ENCODE peak calls at places on chromosomes 5 and 9, in ten cellular contexts. C, T, J, M, O, I, Y, F, N and Z are unnamed samples.

GRCh38 chr9:125190371-125190801 is 783 bp upstream of the PPP6C start:
- DNase-seq in N (no peak), Y (no peak), M (no peak), C (peak), I (no peak), F (no peak), J (no peak), O (peak), T (no peak), Z (peak)

GRCh38 chr9:13806731-13807130 is 507.2 kb downstream of the NFIB start:
- DNase-seq in M (no peak), J (peak), F (no peak), Y (no peak), N (no peak), C (no peak), T (no peak), O (no peak), I (no peak), Z (no peak)

GRCh38 chr9:78857371-78858225 is 560.7 kb downstream of the PSAT1 start:
- DNase-seq in T (no peak), O (no peak), N (no peak), I (no peak), C (no peak), M (no peak), Y (no peak), F (no peak), J (no peak), Z (no peak)

GRCh38 chr5:178296066-178296465 is 63.5 kb upstream of the PHYKPL start:
- DNase-seq in I (peak), N (no peak), T (no peak), Y (no peak), C (no peak), F (no peak), J (no peak), M (no peak), O (no peak), Z (no peak)

GRCh38 chr9:126496781-126497667 is 116.7 kb upstream of the LMX1B start:
- DNase-seq in N (no peak), Y (no peak), T (no peak), M (no peak), O (no peak), J (no peak), C (no peak), F (no peak), I (no peak), Z (no peak)

GRCh38 chr5:31937226-31937625 is 236.9 kb downstream of the GOLPH3 start:
- DNase-seq in F (no peak), Y (no peak), I (no peak), M (no peak), N (no peak), O (no peak), J (no peak), T (no peak), C (no peak), Z (no peak)

GRCh38 chr5:95880081-95880926 is 57.8 kb upstream of the GLRX start:
- DNase-seq in I (no peak), N (no peak), T (peak), Y (no peak), M (no peak), J (no peak), C (no peak), F (no peak), O (no peak), Z (no peak)

GRCh38 chr9:100285080-100285479 is 67.7 kb downstream of the TEX10 start:
- DNase-seq in T (no peak), O (no peak), F (no peak), J (no peak), N (no peak), Y (no peak), M (no peak), I (no peak), C (no peak), Z (no peak)

GRCh38 chr5:176740131-176740701 is 70.1 kb upstream of the UNC5A start:
- DNase-seq in F (no peak), J (no peak), T (peak), C (no peak), Y (no peak), I (no peak), M (no peak), O (peak), N (no peak), Z (peak)

GRCh38 chr9:123556464-123557435 is 200.8 kb downstream of the CRB2 start:
- DNase-seq in O (no peak), C (no peak), Y (no peak), I (no peak), J (no peak), N (no peak), M (no peak), F (no peak), T (no peak), Z (no peak)

GRCh38 chr9:129337287-129338140 is 159.5 kb upstream of the IER5L start:
- DNase-seq in I (no peak), O (no peak), J (no peak), T (no peak), N (no peak), F (no peak), M (no peak), Y (no peak), C (no peak), Z (no peak)

GRCh38 chr9:132729235-132729890 is 59.1 kb downstream of the GTF3C4 start:
- DNase-seq in T (no peak), J (no peak), O (no peak), C (no peak), M (no peak), N (no peak), I (no peak), Y (no peak), F (no peak), Z (no peak)

GRCh38 chr5:40406426-40407211 is 273.1 kb upstream of the PTGER4 start:
- DNase-seq in C (no peak), Y (no peak), O (no peak), T (no peak), M (peak), J (no peak), I (no peak), N (no peak), F (no peak), Z (no peak)

GRCh38 chr9:20623021-20623747 is 885 bp upstream of the MLLT3 start:
- DNase-seq in O (no peak), F (no peak), Y (no peak), M (peak), N (peak), I (peak), T (peak), J (peak), C (peak), Z (peak)

GRCh38 chr9:114893622-114894021 is 36.8 kb downstream of the TNFSF8 start:
- DNase-seq in M (peak), Y (no peak), I (no peak), T (no peak), N (no peak), J (no peak), F (no peak), O (no peak), C (no peak), Z (no peak)

GRCh38 chr9:20513126-20513913 is 109.0 kb downstream of the MLLT3 start:
- DNase-seq in I (no peak), Y (no peak), F (no peak), N (no peak), T (peak), J (no peak), O (no peak), M (no peak), C (no peak), Z (no peak)

GRCh38 chr5:960551-960950 is 48.1 kb upstream of the NKD2 start:
- DNase-seq in T (no peak), N (no peak), O (no peak), M (no peak), C (no peak), J (no peak), Y (no peak), F (no peak), I (peak), Z (no peak)

GRCh38 chr9:127876026-127876763 is 1.3 kb downstream of the AK1 start:
- DNase-seq in O (no peak), T (peak), Y (no peak), C (no peak), F (no peak), I (no peak), N (no peak), J (no peak), M (no peak), Z (no peak)

GRCh38 chr5:34474573-34475021 is 181.5 kb upstream of the RAI14 start:
- DNase-seq in O (no peak), I (no peak), C (peak), J (peak), T (no peak), M (peak), Y (no peak), F (peak), N (no peak), Z (peak)

GRCh38 chr5:151158287-151158661 is 695 bp upstream of the ANXA6 start:
- DNase-seq in Y (no peak), C (peak), N (no peak), T (no peak), M (no peak), J (peak), F (no peak), O (peak), I (no peak), Z (peak)

GRCh38 chr5:56232538-56232937 is 592 bp downstream of the ANKRD55 start:
- DNase-seq in T (no peak), Y (no peak), N (no peak), F (no peak), I (no peak), M (no peak), O (no peak), C (no peak), J (no peak), Z (no peak)

GRCh38 chr5:8845316-8845715 is 700.6 kb downstream of the SEMA5A start:
- DNase-seq in T (no peak), J (no peak), O (no peak), Y (no peak), I (no peak), N (no peak), F (no peak), C (no peak), M (no peak), Z (no peak)

GRCh38 chr9:110996436-110997224 is 41.6 kb downstream of the LPAR1 start:
- DNase-seq in C (no peak), M (no peak), N (no peak), I (no peak), Y (no peak), F (no peak), J (peak), O (no peak), T (peak), Z (no peak)

GRCh38 chr5:169880012-169880673 is 100.2 kb downstream of the INSYN2B start:
- DNase-seq in I (no peak), N (no peak), J (no peak), Y (no peak), T (no peak), M (no peak), F (no peak), C (no peak), O (peak), Z (no peak)

GRCh38 chr5:143395638-143396352 is 7.7 kb downstream of the NR3C1 start:
- DNase-seq in M (no peak), F (no peak), J (no peak), I (no peak), N (no peak), Y (no peak), T (no peak), C (no peak), O (peak), Z (no peak)

GRCh38 chr9:125758986-125759811 is 12.0 kb downstream of the PBX3 start:
- DNase-seq in F (no peak), I (no peak), T (no peak), M (peak), O (no peak), C (no peak), N (peak), J (peak), Y (no peak), Z (no peak)

GRCh38 chr5:149412783-149413476 is 33.8 kb upstream of the IL17B start:
- DNase-seq in Y (no peak), I (no peak), C (no peak), T (peak), N (no peak), M (no peak), O (no peak), F (no peak), J (no peak), Z (no peak)

GRCh38 chr5:146662229-146662628 is 146.2 kb upstream of the GPR151 start:
- DNase-seq in C (no peak), F (no peak), O (peak), J (peak), Y (no peak), N (no peak), T (no peak), I (no peak), M (peak), Z (no peak)

GRCh38 chr5:78287833-78288232 is 6.7 kb downstream of the AP3B1 start:
- DNase-seq in N (no peak), Y (no peak), C (peak), F (peak), I (no peak), O (no peak), T (no peak), M (peak), J (peak), Z (no peak)

DNA sequence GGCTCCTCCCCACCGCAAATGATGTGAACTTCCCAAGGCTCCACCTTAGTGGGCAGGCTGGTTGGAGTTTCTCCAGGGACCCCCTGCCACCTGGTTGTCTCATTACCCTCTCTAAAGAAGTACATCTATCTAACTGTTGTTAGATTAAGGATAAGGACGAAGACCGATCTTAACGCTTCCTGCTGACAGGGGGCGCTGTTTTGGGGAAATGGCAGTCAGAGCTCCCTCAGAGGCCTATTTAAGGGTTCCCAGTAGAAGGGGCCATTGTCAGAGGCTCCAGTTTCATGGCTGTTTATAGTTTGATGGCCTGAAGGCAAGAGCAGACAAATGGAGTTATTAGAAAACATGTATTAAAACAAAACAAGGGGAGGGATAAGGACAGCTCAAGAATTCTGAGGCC is 100.1 kb downstream of the SPEF2 start:
- DNase-seq in C (no peak), F (no peak), M (no peak), N (no peak), O (no peak), T (no peak), I (no peak), Y (no peak), J (no peak), Z (no peak)
- TF ChIP-seq CTCF in C (no peak), F (no peak), M (no peak), N (no peak), O (peak), T (no peak), I (no peak), Y (no peak), J (no peak), Z (no peak)

DNA sequence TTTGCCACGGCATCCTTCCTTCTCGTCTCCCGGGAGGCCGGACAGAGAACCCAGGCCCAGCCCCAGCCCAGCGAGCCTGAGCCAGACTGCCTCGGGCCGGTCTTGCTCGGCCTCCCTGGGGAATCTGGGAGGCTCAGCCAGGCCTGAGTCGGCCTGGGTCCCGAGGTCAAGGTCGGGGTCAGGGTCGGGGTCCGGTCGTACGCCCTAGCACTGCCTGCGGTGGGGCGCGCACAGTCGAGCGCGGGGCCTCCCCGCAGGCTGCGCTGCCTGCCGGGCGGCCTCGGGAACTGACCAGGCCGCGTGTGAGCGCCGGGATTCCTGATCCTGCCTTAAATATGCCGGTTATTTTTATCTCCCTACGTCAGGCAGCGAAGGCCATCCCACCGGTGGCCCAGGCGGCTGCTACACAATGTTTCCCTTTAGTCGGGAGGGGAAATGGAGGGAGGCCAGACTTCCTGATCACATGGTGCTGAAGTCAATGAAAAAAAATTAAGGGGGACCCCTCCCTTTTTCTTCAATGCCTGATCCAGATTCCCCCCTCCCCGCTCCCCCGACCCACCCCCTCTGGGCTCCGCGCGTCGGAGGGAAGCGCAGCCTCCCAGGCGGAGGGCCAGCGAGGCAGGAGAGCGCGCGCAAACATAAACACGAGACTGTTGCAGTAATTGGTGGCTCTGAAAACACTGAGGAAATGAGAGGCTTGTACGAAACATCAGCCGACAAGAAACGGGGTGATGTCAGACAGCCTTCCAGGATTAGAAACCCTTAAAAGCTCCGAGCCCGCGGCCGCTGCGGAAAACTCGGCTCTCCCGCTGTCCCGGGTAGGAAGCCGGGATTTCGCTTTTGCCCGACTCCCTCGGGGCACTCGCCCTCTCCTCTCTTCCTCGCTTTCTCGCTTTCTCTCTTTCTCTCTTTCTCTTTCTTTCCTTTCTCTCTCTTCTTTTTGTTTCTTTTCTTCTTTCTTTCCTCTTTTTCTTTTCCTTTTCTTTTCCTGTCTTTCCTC is 148.2 kb upstream of the KLF4 start:
- DNase-seq in T (peak), M (peak), F (peak), I (peak), Y (peak), C (peak), J (peak), N (peak), O (peak), Z (peak)
- TF ChIP-seq CTCF in T (no peak), M (peak), F (peak), I (no peak), Y (no peak), C (peak), J (no peak), N (peak), O (no peak), Z (no peak)

GRCh38 chr5:74279244-74279643 is 361.3 kb downstream of the ENC1 start:
- DNase-seq in M (no peak), Y (no peak), J (no peak), F (no peak), O (no peak), T (no peak), I (no peak), C (no peak), N (no peak), Z (no peak)

GRCh38 chr5:74285876-74286275 is 354.7 kb downstream of the ENC1 start:
- DNase-seq in O (no peak), J (no peak), I (no peak), C (no peak), N (no peak), F (no peak), M (no peak), Y (no peak), T (no peak), Z (no peak)

GRCh38 chr5:74275204-74275992 is 365.1 kb downstream of the ENC1 start:
- DNase-seq in Y (no peak), M (no peak), J (peak), O (no peak), F (no peak), C (no peak), I (no peak), N (no peak), T (no peak), Z (no peak)

GRCh38 chr5:74282495-74282894 is 358.0 kb downstream of the ENC1 start:
- DNase-seq in M (no peak), O (no peak), T (no peak), Y (no peak), C (no peak), J (no peak), F (no peak), N (no peak), I (no peak), Z (no peak)

DNA sequence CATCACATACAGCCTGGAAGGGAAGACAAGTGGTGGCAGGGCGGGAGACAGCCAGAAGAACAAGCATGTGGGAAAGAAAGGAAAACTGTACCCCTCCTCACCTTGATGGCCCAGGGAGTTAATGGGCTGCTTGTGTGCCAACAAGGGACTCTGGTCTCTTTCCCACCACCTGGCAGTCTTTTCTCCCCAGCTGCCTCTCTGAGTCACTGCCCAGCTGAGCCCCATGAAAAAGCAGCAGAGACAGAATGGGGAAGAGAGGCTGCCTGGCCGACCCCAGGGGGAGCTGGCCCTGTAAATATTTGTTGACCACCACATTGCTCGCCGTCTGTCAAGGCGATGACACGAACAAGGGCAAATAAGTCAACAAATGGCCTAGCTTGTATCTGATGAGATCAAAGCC is 359.3 kb downstream of the ENC1 start:
- DNase-seq in T (no peak), Y (no peak), C (no peak), F (no peak), O (no peak), M (no peak), N (no peak), I (no peak), J (no peak), Z (no peak)
- TF ChIP-seq CTCF in T (no peak), Y (no peak), C (no peak), F (no peak), O (no peak), M (no peak), N (no peak), I (no peak), J (no peak), Z (no peak)

DNA sequence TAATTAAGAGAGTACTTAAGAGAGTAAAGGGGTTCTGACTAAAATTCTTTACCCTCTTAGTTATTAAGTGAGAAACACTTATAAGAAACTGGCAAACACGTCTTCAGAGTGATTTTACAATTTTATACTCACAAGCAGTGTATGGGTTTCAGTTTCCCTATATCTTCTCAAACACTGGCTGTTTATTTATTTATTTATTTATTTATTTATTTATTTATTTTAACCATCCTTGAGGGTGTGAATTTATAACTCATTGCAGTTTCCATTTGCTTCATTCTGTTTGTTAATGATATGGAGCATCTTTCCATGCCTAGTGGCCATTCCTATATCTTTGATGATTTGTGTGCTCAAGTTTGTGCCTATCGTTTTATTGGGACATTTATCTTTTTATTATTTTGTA is 68.0 kb upstream of the SGCD start:
- DNase-seq in O (no peak), F (no peak), C (no peak), N (no peak), J (no peak), I (no peak), M (no peak), T (no peak), Y (no peak), Z (no peak)
- TF ChIP-seq CTCF in O (no peak), F (no peak), C (no peak), N (no peak), J (no peak), I (no peak), M (no peak), T (no peak), Y (no peak), Z (no peak)

GRCh38 chr5:180003145-180003544 is 68.4 kb downstream of the RNF130 start:
- DNase-seq in I (no peak), Y (no peak), F (no peak), T (no peak), N (no peak), J (no peak), O (no peak), M (no peak), C (no peak), Z (no peak)
- TF ChIP-seq CTCF in I (no peak), Y (no peak), F (no peak), T (no peak), N (no peak), J (no peak), O (no peak), M (no peak), C (no peak), Z (no peak)

GRCh38 chr5:41695920-41696582 is 174.2 kb downstream of the OXCT1 start:
- DNase-seq in I (no peak), Y (no peak), M (no peak), F (no peak), N (no peak), O (peak), T (no peak), C (no peak), J (no peak), Z (no peak)
- TF ChIP-seq CTCF in I (no peak), Y (no peak), M (peak), F (peak), N (peak), O (peak), T (no peak), C (peak), J (peak), Z (peak)

DNA sequence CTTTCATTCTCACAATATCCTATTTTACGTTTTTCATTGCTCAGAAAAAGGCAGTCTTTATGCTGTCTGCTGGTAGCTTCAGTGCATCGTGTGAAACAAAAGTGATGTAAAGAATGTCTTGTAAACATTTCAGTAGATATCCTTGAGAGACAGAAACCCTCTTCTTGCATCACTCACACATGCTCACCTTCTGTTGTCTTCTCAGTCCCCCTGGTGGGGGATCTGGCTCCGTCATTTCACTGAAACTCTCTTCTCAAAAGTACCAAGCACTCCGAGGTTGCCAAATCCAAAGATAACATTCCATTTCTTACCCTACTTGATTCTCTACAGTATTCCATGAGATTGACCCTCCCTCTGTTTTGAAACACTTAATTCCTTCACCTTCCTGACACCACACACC is 46.1 kb upstream of the PCA3 start:
- DNase-seq in Y (no peak), F (no peak), T (no peak), N (no peak), M (no peak), O (no peak), C (no peak), I (no peak), J (no peak), Z (no peak)
- TF ChIP-seq CTCF in Y (no peak), F (no peak), T (no peak), N (no peak), M (no peak), O (peak), C (no peak), I (no peak), J (peak), Z (no peak)